ENCODE peak calls at places on chromosome 11, in eight cellular contexts. O is cardiac muscle cell; T is colonic mucosa; J is WERI-Rb-1; G is mammary epithelial cell; P is CD8-positive, alpha-beta T cell; Z is tibial nerve; W is PC-3. B is an unnamed sample. For H3K27me3, the result is how much of the 10 kb centered on the place peaks cover.

GRCh38 chr11:122661182-122661945 is 5.8 kb downstream of the UBASH3B start:
- DNase-seq in O (no peak), T (no peak), J (no peak), G (peak), P (no peak), Z (no peak), W (peak), B (no peak)

GRCh38 chr11:1391165-1392010 is 1.7 kb downstream of the BRSK2 start:
- DNase-seq in O (no peak), T (no peak), J (peak), G (no peak), P (no peak), Z (no peak), W (no peak), B (no peak)

GRCh38 chr11:65918211-65919150 is at the start of gene C11orf68:
- DNase-seq in O (peak), T (no peak), J (peak), G (peak), P (no peak), Z (no peak), W (peak), B (no peak)

GRCh38 chr11:75635009-75635909 is 33.6 kb downstream of the MAP6 start:
- DNase-seq in O (no peak), T (peak), J (peak), G (no peak), P (no peak), Z (no peak), W (no peak), B (no peak)

GRCh38 chr11:37616291-37616690 is 1018.3 kb upstream of the RAG2 start:
- DNase-seq in O (no peak), T (no peak), J (no peak), G (no peak), P (no peak), Z (no peak), W (no peak), B (no peak)

GRCh38 chr11:83272627-83273026 is 13.5 kb downstream of the CCDC90B start:
- DNase-seq in O (no peak), T (no peak), J (no peak), G (peak), P (no peak), Z (no peak), W (peak), B (no peak)

GRCh38 chr11:114275295-114275694 is 20.9 kb upstream of the NNMT start:
- DNase-seq in O (no peak), T (no peak), J (no peak), G (no peak), P (no peak), Z (no peak), W (no peak), B (no peak)

GRCh38 chr11:123434262-123434661 is 4.2 kb downstream of the GRAMD1B start:
- DNase-seq in O (no peak), T (no peak), J (peak), G (no peak), P (no peak), Z (no peak), W (peak), B (no peak)

GRCh38 chr11:30360741-30361140 is 37.8 kb downstream of the ARL14EP start:
- DNase-seq in O (no peak), T (no peak), J (no peak), G (peak), P (no peak), Z (no peak), W (no peak), B (no peak)

GRCh38 chr11:2298795-2299747 is 2.6 kb downstream of the C11orf21 start:
- DNase-seq in O (peak), T (peak), J (peak), G (peak), P (peak), Z (no peak), W (peak), B (no peak)

GRCh38 chr11:1077033-1077416 is 2.4 kb downstream of the MUC2 start:
- DNase-seq in O (no peak), T (no peak), J (no peak), G (no peak), P (no peak), Z (peak), W (no peak), B (no peak)

GRCh38 chr11:69348414-69349235 is 54.7 kb downstream of the MYEOV start:
- DNase-seq in O (no peak), T (peak), J (no peak), G (no peak), P (no peak), Z (no peak), W (no peak), B (no peak)

GRCh38 chr11:6646040-6646439 is 9.6 kb downstream of the DCHS1 start:
- DNase-seq in O (no peak), T (no peak), J (no peak), G (no peak), P (no peak), Z (peak), W (no peak), B (no peak)

GRCh38 chr11:20363500-20364411 is at the start of gene HTATIP2:
- DNase-seq in O (peak), T (peak), J (peak), G (peak), P (peak), Z (no peak), W (peak), B (peak)

GRCh38 chr11:92224394-92225205 is at the start of gene FAT3:
- DNase-seq in O (peak), T (peak), J (peak), G (peak), P (no peak), Z (no peak), W (no peak), B (no peak)

GRCh38 chr11:88508808-88509581 is 171.5 kb upstream of the CTSC start:
- DNase-seq in O (peak), T (peak), J (no peak), G (no peak), P (no peak), Z (no peak), W (no peak), B (no peak)

GRCh38 chr11:124801014-124801413 is 808 bp upstream of the MSANTD2 start:
- DNase-seq in O (no peak), T (no peak), J (no peak), G (peak), P (no peak), Z (no peak), W (peak), B (no peak)

GRCh38 chr11:114280696-114281095 is 15.5 kb upstream of the NNMT start:
- DNase-seq in O (peak), T (peak), J (peak), G (peak), P (no peak), Z (no peak), W (peak), B (no peak)

GRCh38 chr11:118277312-118277711 is 13.2 kb upstream of the MPZL2 start:
- DNase-seq in O (no peak), T (no peak), J (no peak), G (peak), P (no peak), Z (no peak), W (peak), B (no peak)

GRCh38 chr11:86508604-86509471 is 134.2 kb downstream of the CCDC81 start:
- DNase-seq in O (no peak), T (peak), J (no peak), G (peak), P (no peak), Z (no peak), W (peak), B (no peak)

GRCh38 chr11:121567988-121568387 is 115.2 kb upstream of the SORL1-AS1 start:
- DNase-seq in O (no peak), T (no peak), J (no peak), G (no peak), P (no peak), Z (no peak), W (peak), B (no peak)

GRCh38 chr11:101180481-101180880 is 50.9 kb upstream of the PGR start:
- DNase-seq in O (no peak), T (no peak), J (peak), G (no peak), P (no peak), Z (no peak), W (no peak), B (no peak)

GRCh38 chr11:19253817-19254216 is 13.1 kb upstream of the E2F8 start:
- DNase-seq in O (no peak), T (no peak), J (no peak), G (no peak), P (no peak), Z (no peak), W (no peak), B (no peak)
- TF ChIP-seq CTCF in O (no peak), T (no peak), J (no peak), G (no peak), P (no peak), Z (no peak), W (no peak), B (no peak)

DNA sequence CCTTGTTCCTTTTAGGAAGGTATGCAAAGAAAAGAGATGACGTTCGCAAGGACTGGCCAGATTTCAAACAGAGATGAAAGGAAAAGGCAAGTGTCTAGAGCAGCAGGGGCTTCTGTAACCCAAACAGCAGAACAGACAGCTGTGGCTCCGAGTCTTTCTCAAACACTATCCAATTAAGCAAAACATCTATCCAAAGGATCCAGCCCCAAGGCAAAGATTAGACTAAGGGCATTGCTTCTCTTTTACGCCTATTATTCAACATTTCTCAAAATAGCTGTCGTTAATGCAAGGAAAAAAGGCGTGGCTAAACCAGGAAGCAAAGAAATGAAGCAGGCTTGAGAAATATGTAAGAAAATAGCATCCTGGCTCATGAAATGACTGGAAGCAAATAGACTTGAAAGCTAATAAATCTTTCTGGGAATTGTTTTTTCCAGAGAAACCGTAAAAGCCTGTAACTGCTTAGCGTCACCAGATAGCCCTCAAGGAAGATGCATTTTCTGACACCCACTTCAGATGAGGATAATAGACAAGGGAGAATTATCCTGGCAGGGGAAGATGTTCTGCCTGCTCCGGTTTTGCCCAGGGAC is 20.0 kb downstream of the C11orf96 start:
- DNase-seq in O (no peak), T (no peak), J (no peak), G (no peak), P (no peak), Z (no peak), W (no peak), B (no peak)
- H3K27ac ChIP-seq in O (no peak), T (no peak), J (no peak), G (no peak), P (no peak), Z (no peak), W (no peak), B (no peak)

DNA sequence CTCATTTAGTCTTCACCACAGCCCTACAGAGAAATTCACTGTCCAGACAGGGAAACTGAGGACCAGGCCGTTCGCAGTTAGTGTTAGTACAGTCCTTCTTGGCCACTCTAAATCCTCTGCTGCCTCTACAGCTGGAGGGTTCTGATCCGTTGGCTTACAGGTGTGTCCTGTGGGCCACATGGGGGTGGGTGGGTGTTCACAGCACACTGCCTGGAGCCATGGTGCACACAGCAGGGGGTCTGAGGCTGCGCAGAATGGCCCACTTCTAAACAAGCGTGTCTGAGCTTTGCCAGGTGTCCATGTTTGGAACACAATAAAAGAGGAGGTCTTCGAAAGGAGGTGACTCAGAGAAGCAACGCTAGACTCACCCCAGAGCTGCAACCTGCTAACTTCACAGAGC is 249.0 kb downstream of the ST3GAL4 start:
- DNase-seq in O (no peak), T (no peak), J (no peak), G (no peak), P (no peak), Z (no peak), W (no peak), B (no peak)
- H3K27me3 ChIP-seq in O (half or more), T (under half), J (under half), G (under half), P (under half), Z (under half), W (half or more), B (under half)

GRCh38 chr11:95415837-95416288 is 184.9 kb upstream of the SESN3 start:
- DNase-seq in O (no peak), T (no peak), J (no peak), G (no peak), P (no peak), Z (no peak), W (no peak), B (no peak)
- TF ChIP-seq CTCF in O (no peak), T (no peak), J (no peak), G (no peak), P (no peak), Z (no peak), W (no peak), B (no peak)

GRCh38 chr11:5362017-5362625 is 10.8 kb downstream of the OR51B6 start:
- DNase-seq in O (no peak), T (no peak), J (no peak), G (no peak), P (no peak), Z (no peak), W (no peak), B (no peak)
- H3K27ac ChIP-seq in O (no peak), T (no peak), J (no peak), G (no peak), P (no peak), Z (no peak), W (no peak), B (no peak)

DNA sequence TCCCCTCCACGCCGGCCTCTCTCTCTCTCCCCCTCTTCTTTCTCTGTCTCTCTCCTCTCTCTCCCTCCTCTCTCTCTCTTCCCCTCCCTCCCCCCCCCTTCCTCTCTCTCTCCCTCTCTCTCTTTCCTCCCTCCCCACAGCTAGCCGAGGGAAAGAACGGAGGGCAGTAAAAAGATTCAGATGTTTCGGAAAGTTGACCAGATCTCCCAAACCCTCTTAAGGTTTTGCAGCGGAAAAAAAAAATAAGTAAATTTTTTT is 188 bp upstream of the ALX4 start:
- DNase-seq in O (no peak), T (no peak), J (no peak), G (no peak), P (no peak), Z (no peak), W (no peak), B (no peak)
- H3K27me3 ChIP-seq in O (half or more), T (half or more), J (half or more), G (under half), P (under half), Z (under half), W (half or more), B (half or more)

GRCh38 chr11:128776434-128777284 is 82.8 kb downstream of the FLI1 start:
- DNase-seq in O (peak), T (no peak), J (peak), G (no peak), P (peak), Z (no peak), W (peak), B (peak)
- TF ChIP-seq CTCF in O (peak), T (no peak), J (peak), G (no peak), P (peak), Z (peak), W (peak), B (peak)

DNA sequence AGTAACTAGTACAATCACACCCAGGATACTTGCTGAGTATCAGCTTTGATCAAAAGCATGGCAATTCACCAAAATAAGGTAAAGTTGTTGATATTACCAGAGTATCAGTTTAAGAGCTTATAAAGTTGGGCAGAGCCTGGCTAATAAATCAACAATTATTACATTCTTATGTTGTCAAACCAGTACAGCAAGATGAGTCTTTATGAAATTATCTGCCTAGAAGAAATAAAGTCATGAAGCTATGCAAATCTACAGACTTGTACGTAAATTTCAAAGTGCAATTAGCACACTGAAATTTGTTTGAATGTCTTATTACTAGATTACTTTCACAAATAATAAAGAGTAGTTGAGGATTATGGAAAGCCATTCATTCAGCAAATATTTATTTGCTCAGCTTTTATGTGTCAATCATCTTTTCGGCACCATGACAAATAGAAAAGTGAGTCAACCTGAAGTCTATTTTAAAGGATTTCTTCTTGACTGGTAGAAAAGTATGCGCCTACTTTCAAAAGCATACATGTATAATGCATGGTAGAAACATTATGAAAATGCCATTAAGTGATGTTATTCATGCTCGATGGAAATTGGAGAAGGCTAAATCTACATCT is 5.0 kb upstream of the ANO3 start:
- DNase-seq in O (no peak), T (no peak), J (no peak), G (no peak), P (no peak), Z (no peak), W (peak), B (no peak)
- H3K27ac ChIP-seq in O (no peak), T (no peak), J (no peak), G (no peak), P (no peak), Z (no peak), W (no peak), B (no peak)

DNA sequence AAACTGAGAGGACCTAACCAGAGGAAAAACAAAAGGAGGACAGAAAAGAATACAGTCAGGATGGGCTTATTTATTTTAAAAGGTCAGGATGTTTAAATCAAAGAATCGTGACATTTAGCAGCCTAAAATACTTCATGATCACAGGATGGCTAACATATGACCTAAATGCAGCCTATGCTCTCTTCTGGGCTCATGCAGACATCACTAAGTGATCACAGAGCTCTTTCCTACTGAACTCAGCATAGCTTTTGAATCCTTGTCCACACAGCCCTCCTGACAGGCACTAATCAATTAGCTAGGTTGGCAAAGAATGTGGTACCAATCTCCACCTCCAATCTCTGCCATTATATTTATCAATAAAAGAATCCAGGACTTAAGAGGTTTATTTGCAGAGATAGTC is 60.1 kb upstream of the PHF21A start:
- DNase-seq in O (no peak), T (no peak), J (no peak), G (no peak), P (no peak), Z (no peak), W (no peak), B (no peak)
- H3K27me3 ChIP-seq in O (under half), T (under half), J (under half), G (under half), P (under half), Z (under half), W (under half), B (under half)

GRCh38 chr11:119481667-119482400 is 58.9 kb upstream of the THY1 start:
- DNase-seq in O (no peak), T (no peak), J (no peak), G (no peak), P (no peak), Z (no peak), W (no peak), B (no peak)
- TF ChIP-seq CTCF in O (no peak), T (peak), J (no peak), G (no peak), P (no peak), Z (peak), W (peak), B (peak)